ENCODE peak calls at places on chromosomes 12 and 14, in nine cellular contexts. I is CD8-positive, alpha-beta T cell; D is left cardiac atrium; Z is dermis microvascular lymphatic vessel endothelial cell; T is NCI-H510A treated with DMSO at 0.1 percent for 48 hours; J is NCI-H226; A is NB4; M is endodermal cell; P is NCI-H2029. E is an unnamed sample.

GRCh38 chr14:59698793-59699192 is 122.2 kb upstream of the CCDC175 start:
- DNase-seq in I (no peak), D (no peak), Z (peak), T (no peak), J (peak), A (no peak), M (no peak), P (peak), E (no peak)

GRCh38 chr12:23906329-23906728 is 43.1 kb downstream of the SOX5 start:
- DNase-seq in I (no peak), D (peak), Z (no peak), T (no peak), J (no peak), A (no peak), M (peak), P (no peak), E (peak)

GRCh38 chr14:54267172-54267571 is 129.6 kb upstream of the CDKN3 start:
- DNase-seq in I (no peak), D (no peak), Z (no peak), T (no peak), J (no peak), A (no peak), M (no peak), P (no peak), E (no peak)

GRCh38 chr14:24273422-24273998 is 2.1 kb upstream of the RABGGTA start:
- DNase-seq in I (no peak), D (no peak), Z (no peak), T (no peak), J (no peak), A (peak), M (no peak), P (no peak), E (no peak)

GRCh38 chr12:109718390-109718789 is 4.8 kb downstream of the FAM222A start:
- DNase-seq in I (no peak), D (no peak), Z (no peak), T (peak), J (no peak), A (no peak), M (peak), P (no peak), E (peak)

GRCh38 chr14:102500190-102500661 is 9.3 kb downstream of the ANKRD9 start:
- DNase-seq in I (peak), D (peak), Z (no peak), T (no peak), J (peak), A (peak), M (peak), P (no peak), E (no peak)

GRCh38 chr12:57456145-57456700 is 1.1 kb downstream of the INHBE start:
- DNase-seq in I (peak), D (no peak), Z (peak), T (peak), J (peak), A (peak), M (peak), P (peak), E (peak)

GRCh38 chr12:1670815-1671268 is 20.0 kb upstream of the ADIPOR2 start:
- DNase-seq in I (no peak), D (no peak), Z (no peak), T (no peak), J (no peak), A (no peak), M (peak), P (no peak), E (no peak)

GRCh38 chr12:42135264-42135814 is 9.3 kb downstream of the GXYLT1 start:
- DNase-seq in I (no peak), D (no peak), Z (no peak), T (no peak), J (peak), A (peak), M (no peak), P (no peak), E (no peak)

GRCh38 chr14:29150659-29151058 is 384.1 kb downstream of the FOXG1 start:
- DNase-seq in I (no peak), D (no peak), Z (no peak), T (no peak), J (no peak), A (no peak), M (no peak), P (no peak), E (no peak)

GRCh38 chr12:44749566-44749965 is 126.5 kb downstream of the NELL2 start:
- DNase-seq in I (no peak), D (no peak), Z (no peak), T (no peak), J (no peak), A (no peak), M (no peak), P (no peak), E (no peak)

GRCh38 chr12:104582739-104583138 is 126.0 kb downstream of the CHST11 start:
- DNase-seq in I (no peak), D (no peak), Z (no peak), T (no peak), J (no peak), A (no peak), M (no peak), P (no peak), E (no peak)

GRCh38 chr12:69657376-69658137 is 41.5 kb downstream of the BEST3 start:
- DNase-seq in I (no peak), D (no peak), Z (no peak), T (no peak), J (peak), A (no peak), M (no peak), P (no peak), E (no peak)

GRCh38 chr12:60398547-60398946 is 802.7 kb downstream of the SLC16A7 start:
- DNase-seq in I (no peak), D (no peak), Z (no peak), T (no peak), J (no peak), A (no peak), M (no peak), P (no peak), E (no peak)

GRCh38 chr12:131916306-131917138 is 12.6 kb upstream of the PUS1 start:
- DNase-seq in I (peak), D (peak), Z (no peak), T (no peak), J (no peak), A (no peak), M (no peak), P (no peak), E (no peak)

GRCh38 chr14:103418508-103418818 is 33.2 kb downstream of the MARK3 start:
- DNase-seq in I (no peak), D (no peak), Z (no peak), T (no peak), J (peak), A (peak), M (no peak), P (no peak), E (peak)

GRCh38 chr12:43278268-43278832 is 273.7 kb downstream of the ADAMTS20 start:
- DNase-seq in I (no peak), D (no peak), Z (no peak), T (no peak), J (no peak), A (peak), M (no peak), P (no peak), E (no peak)

GRCh38 chr12:53502983-53503728 is 2.1 kb downstream of the TARBP2 start:
- DNase-seq in I (no peak), D (no peak), Z (no peak), T (no peak), J (no peak), A (no peak), M (no peak), P (no peak), E (no peak)

GRCh38 chr12:94596596-94596995 is 53.8 kb downstream of the TMCC3 start:
- DNase-seq in I (no peak), D (no peak), Z (no peak), T (peak), J (no peak), A (no peak), M (no peak), P (peak), E (no peak)

GRCh38 chr14:85909581-85909980 is 379.6 kb downstream of the FLRT2 start:
- DNase-seq in I (no peak), D (no peak), Z (no peak), T (peak), J (no peak), A (no peak), M (no peak), P (no peak), E (no peak)

GRCh38 chr14:104751539-104752337 is 1.2 kb upstream of the SIVA1 start:
- DNase-seq in I (no peak), D (no peak), Z (no peak), T (peak), J (no peak), A (peak), M (no peak), P (no peak), E (no peak)

GRCh38 chr12:21972055-21972454 is 30.8 kb upstream of the ABCC9 start:
- DNase-seq in I (no peak), D (no peak), Z (no peak), T (no peak), J (no peak), A (no peak), M (no peak), P (no peak), E (no peak)

GRCh38 chr12:131863711-131864396 is 30.6 kb upstream of the ULK1 start:
- DNase-seq in I (no peak), D (no peak), Z (no peak), T (no peak), J (no peak), A (peak), M (peak), P (no peak), E (no peak)

GRCh38 chr14:35412281-35413057 is 7.9 kb upstream of the NFKBIA start:
- DNase-seq in I (no peak), D (no peak), Z (no peak), T (no peak), J (no peak), A (no peak), M (no peak), P (peak), E (no peak)

GRCh38 chr12:112185093-112185923 is 59.9 kb downstream of the TRAFD1 start:
- DNase-seq in I (no peak), D (no peak), Z (no peak), T (no peak), J (no peak), A (no peak), M (no peak), P (no peak), E (no peak)

GRCh38 chr12:70809887-70810286 is 110.7 kb downstream of the PTPRR start:
- DNase-seq in I (no peak), D (no peak), Z (no peak), T (no peak), J (no peak), A (no peak), M (no peak), P (no peak), E (no peak)

GRCh38 chr14:61520546-61520945 is 174.8 kb upstream of the HIF1A start:
- DNase-seq in I (no peak), D (no peak), Z (no peak), T (no peak), J (no peak), A (no peak), M (no peak), P (no peak), E (no peak)

GRCh38 chr14:68535404-68536024 is 257.4 kb downstream of the ZFP36L1 start:
- DNase-seq in I (no peak), D (no peak), Z (no peak), T (no peak), J (peak), A (no peak), M (no peak), P (no peak), E (peak)

GRCh38 chr14:37623552-37623951 is 28.1 kb downstream of the TTC6 start:
- DNase-seq in I (no peak), D (no peak), Z (no peak), T (no peak), J (no peak), A (no peak), M (no peak), P (peak), E (no peak)

GRCh38 chr12:46874642-46875041 is 48.8 kb upstream of the SLC38A4 start:
- DNase-seq in I (no peak), D (peak), Z (no peak), T (no peak), J (peak), A (no peak), M (no peak), P (no peak), E (peak)

E was measured in cardiac muscle cell.